ENCODE peak calls at places on chromosomes 1 and 21, in four cellular contexts. One of them, this sample, is unnamed.

GRCh38 chr1:76068542-76068941 is 6.0 kb upstream of the ST6GALNAC3 start:
- DNase-seq in neural progenitor cell: no peak
- DNase-seq in CD8-positive, alpha-beta memory T cell: no peak
- DNase-seq in HCT116: no peak
- DNase-seq in this sample: no peak

GRCh38 chr1:113041569-113042335 is 31.2 kb upstream of the LRIG2 start:
- DNase-seq in neural progenitor cell: peak; percentile 33
- DNase-seq in CD8-positive, alpha-beta memory T cell: no peak
- DNase-seq in HCT116: no peak
- DNase-seq in this sample: no peak

GRCh38 chr1:19472174-19472573 is 13.2 kb downstream of the CAPZB start:
- DNase-seq in neural progenitor cell: no peak
- DNase-seq in CD8-positive, alpha-beta memory T cell: no peak
- DNase-seq in HCT116: no peak
- DNase-seq in this sample: no peak

GRCh38 chr1:203537806-203538464 is 44.0 kb downstream of the OPTC start:
- DNase-seq in neural progenitor cell: no peak
- DNase-seq in CD8-positive, alpha-beta memory T cell: no peak
- DNase-seq in HCT116: no peak
- DNase-seq in this sample: no peak

GRCh38 chr1:61757945-61758344 is 15.7 kb downstream of the PATJ start:
- DNase-seq in neural progenitor cell: no peak
- DNase-seq in CD8-positive, alpha-beta memory T cell: no peak
- DNase-seq in HCT116: no peak
- DNase-seq in this sample: no peak

GRCh38 chr21:45381036-45381787 is 23.8 kb upstream of the COL18A1 start:
- DNase-seq in neural progenitor cell: no peak
- DNase-seq in CD8-positive, alpha-beta memory T cell: no peak
- DNase-seq in HCT116: no peak
- DNase-seq in this sample: no peak

GRCh38 chr1:19010995-19011696 is 54.7 kb upstream of the IFFO2 start:
- DNase-seq in neural progenitor cell: peak; percentile 55
- DNase-seq in CD8-positive, alpha-beta memory T cell: peak; percentile 41
- DNase-seq in HCT116: peak; percentile 94
- DNase-seq in this sample: peak; percentile 96

GRCh38 chr1:117237701-117238413 is 27.1 kb upstream of the VTCN1 start:
- DNase-seq in neural progenitor cell: no peak
- DNase-seq in CD8-positive, alpha-beta memory T cell: no peak
- DNase-seq in HCT116: no peak
- DNase-seq in this sample: no peak

GRCh38 chr1:3349161-3349967 is 105.1 kb upstream of the ARHGEF16 start:
- DNase-seq in neural progenitor cell: peak; percentile 71
- DNase-seq in CD8-positive, alpha-beta memory T cell: no peak
- DNase-seq in HCT116: no peak
- DNase-seq in this sample: no peak

GRCh38 chr1:193434319-193434718 is 247.9 kb upstream of the B3GALT2 start:
- DNase-seq in neural progenitor cell: no peak
- DNase-seq in CD8-positive, alpha-beta memory T cell: no peak
- DNase-seq in HCT116: no peak
- DNase-seq in this sample: no peak

GRCh38 chr1:204611036-204611435 is 74.5 kb downstream of the LRRN2 start:
- DNase-seq in neural progenitor cell: peak; percentile 56
- DNase-seq in CD8-positive, alpha-beta memory T cell: no peak
- DNase-seq in HCT116: no peak
- DNase-seq in this sample: no peak

GRCh38 chr21:44949161-44950015 is 9.6 kb downstream of the SLX9 start:
- DNase-seq in neural progenitor cell: peak; percentile 90
- DNase-seq in CD8-positive, alpha-beta memory T cell: peak; percentile 79
- DNase-seq in HCT116: peak; percentile 42
- DNase-seq in this sample: peak; percentile 64

GRCh38 chr1:234755449-234755863 is 145.5 kb upstream of the IRF2BP2 start:
- DNase-seq in neural progenitor cell: no peak
- DNase-seq in CD8-positive, alpha-beta memory T cell: no peak
- DNase-seq in HCT116: no peak
- DNase-seq in this sample: peak; percentile 64

GRCh38 chr1:176188604-176189003 is 18.5 kb downstream of the COP1 start:
- DNase-seq in neural progenitor cell: peak; percentile 12
- DNase-seq in CD8-positive, alpha-beta memory T cell: no peak
- DNase-seq in HCT116: no peak
- DNase-seq in this sample: no peak

GRCh38 chr1:4801192-4801924 is 146.9 kb downstream of the AJAP1 start:
- DNase-seq in neural progenitor cell: no peak
- DNase-seq in CD8-positive, alpha-beta memory T cell: no peak
- DNase-seq in HCT116: no peak
- DNase-seq in this sample: no peak

GRCh38 chr21:32735524-32735923 is 7.7 kb upstream of the SYNJ1 start:
- DNase-seq in neural progenitor cell: no peak
- DNase-seq in CD8-positive, alpha-beta memory T cell: no peak
- DNase-seq in HCT116: no peak
- DNase-seq in this sample: no peak

GRCh38 chr1:101152633-101153032 is 84.2 kb upstream of the S1PR1 start:
- DNase-seq in neural progenitor cell: no peak
- DNase-seq in CD8-positive, alpha-beta memory T cell: no peak
- DNase-seq in HCT116: no peak
- DNase-seq in this sample: no peak

GRCh38 chr1:203077367-203077766 is 8.4 kb downstream of the MYOG start:
- DNase-seq in neural progenitor cell: no peak
- DNase-seq in CD8-positive, alpha-beta memory T cell: no peak
- DNase-seq in HCT116: no peak
- DNase-seq in this sample: no peak

DNA sequence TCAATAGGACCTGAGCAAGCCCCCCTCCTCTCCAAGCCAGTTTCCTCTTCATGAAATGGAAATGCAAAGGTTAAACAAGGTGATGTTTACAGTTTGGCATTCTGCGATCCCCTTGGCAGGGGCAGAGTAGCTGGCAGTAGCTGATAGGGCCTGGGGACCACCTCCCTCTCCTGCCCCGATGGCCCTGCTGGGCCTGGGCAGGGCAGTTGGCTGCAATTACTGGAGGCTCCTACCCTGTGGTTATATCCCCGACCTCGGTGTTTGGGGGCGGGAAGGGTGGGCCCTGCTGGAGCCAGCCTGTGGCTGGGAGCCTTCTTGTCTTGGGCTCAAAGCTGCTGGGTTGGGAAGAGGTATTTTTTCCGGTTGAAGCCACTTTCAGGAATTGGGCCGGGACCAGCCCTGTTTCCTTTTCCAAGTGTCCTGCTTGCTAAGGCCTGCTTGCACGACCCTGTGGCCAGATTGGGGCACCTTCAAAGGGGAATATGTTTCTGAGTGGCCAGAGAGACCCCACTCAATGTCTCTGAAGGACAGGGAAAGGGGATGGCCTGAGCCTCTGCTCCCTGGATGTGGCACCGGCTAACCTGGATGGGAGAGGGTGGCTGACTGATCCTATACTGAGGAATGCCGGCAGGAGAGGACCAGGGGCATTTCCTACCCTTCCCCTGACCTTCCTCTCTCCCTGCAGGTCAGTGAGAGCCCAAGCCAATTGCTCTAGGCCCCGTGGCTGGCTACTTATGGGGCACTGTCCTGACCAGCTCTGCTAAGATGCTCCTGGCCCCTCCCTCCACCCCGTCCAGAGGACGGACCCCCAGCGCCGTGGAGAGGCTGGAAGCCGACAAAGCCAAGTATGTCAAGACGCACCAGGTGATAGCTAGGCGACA is 1.9 kb downstream of the FAM110D start:
- DNase-seq in neural progenitor cell: no peak
- DNase-seq in CD8-positive, alpha-beta memory T cell: no peak
- DNase-seq in HCT116: no peak
- DNase-seq in this sample: no peak
- H3K4me3 ChIP-seq in neural progenitor cell: peak overlapping the region; percentile 50
- H3K4me3 ChIP-seq in CD8-positive, alpha-beta memory T cell: no peak overlapping the region
- H3K4me3 ChIP-seq in HCT116: no peak overlapping the region
- H3K4me3 ChIP-seq in this sample: no peak overlapping the region

GRCh38 chr1:31930827-31931226 is 7.3 kb downstream of the PTP4A2 start:
- DNase-seq in neural progenitor cell: no peak
- DNase-seq in CD8-positive, alpha-beta memory T cell: no peak
- DNase-seq in HCT116: no peak
- DNase-seq in this sample: no peak
- H3K4me1 ChIP-seq in neural progenitor cell: peaks cover 60% of the 10 kb centered on the region
- H3K4me1 ChIP-seq in CD8-positive, alpha-beta memory T cell: peaks cover 94% of the 10 kb centered on the region
- H3K4me1 ChIP-seq in HCT116: peaks cover 77% of the 10 kb centered on the region
- H3K4me1 ChIP-seq in this sample: peaks cover 62% of the 10 kb centered on the region

GRCh38 chr1:106879538-106879937 is 176.9 kb upstream of the PRMT6 start:
- DNase-seq in neural progenitor cell: peak; percentile 6
- DNase-seq in CD8-positive, alpha-beta memory T cell: no peak
- DNase-seq in HCT116: no peak
- DNase-seq in this sample: no peak

GRCh38 chr1:106880226-106880625 is 176.2 kb upstream of the PRMT6 start:
- DNase-seq in neural progenitor cell: no peak
- DNase-seq in CD8-positive, alpha-beta memory T cell: no peak
- DNase-seq in HCT116: no peak
- DNase-seq in this sample: no peak

GRCh38 chr1:106875622-106876021 is 180.9 kb upstream of the PRMT6 start:
- DNase-seq in neural progenitor cell: no peak
- DNase-seq in CD8-positive, alpha-beta memory T cell: no peak
- DNase-seq in HCT116: no peak
- DNase-seq in this sample: no peak

DNA sequence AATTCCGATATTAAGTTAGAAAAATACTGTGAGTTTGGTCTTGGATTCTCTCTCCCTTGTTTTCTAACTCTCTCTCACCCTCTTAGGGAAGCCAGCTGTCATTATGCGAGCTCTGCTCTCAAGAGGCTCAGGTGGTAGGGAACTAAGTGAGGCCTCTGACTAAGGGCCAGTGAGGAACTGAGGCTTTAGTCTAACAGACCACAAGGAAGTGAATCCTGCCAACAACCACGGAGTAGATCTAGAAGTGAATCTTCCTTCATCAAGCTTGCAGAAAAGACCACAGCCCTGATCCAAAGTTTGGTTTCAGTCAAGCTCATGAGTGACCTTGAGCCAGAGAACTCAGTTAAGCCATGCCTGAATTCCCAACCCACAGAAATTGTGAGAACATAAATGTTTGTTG is 180.1 kb upstream of the PRMT6 start:
- DNase-seq in neural progenitor cell: no peak
- DNase-seq in CD8-positive, alpha-beta memory T cell: no peak
- DNase-seq in HCT116: no peak
- DNase-seq in this sample: no peak
- H3K4me3 ChIP-seq in neural progenitor cell: no peak overlapping the region
- H3K4me3 ChIP-seq in CD8-positive, alpha-beta memory T cell: no peak overlapping the region
- H3K4me3 ChIP-seq in HCT116: no peak overlapping the region
- H3K4me3 ChIP-seq in this sample: no peak overlapping the region

DNA sequence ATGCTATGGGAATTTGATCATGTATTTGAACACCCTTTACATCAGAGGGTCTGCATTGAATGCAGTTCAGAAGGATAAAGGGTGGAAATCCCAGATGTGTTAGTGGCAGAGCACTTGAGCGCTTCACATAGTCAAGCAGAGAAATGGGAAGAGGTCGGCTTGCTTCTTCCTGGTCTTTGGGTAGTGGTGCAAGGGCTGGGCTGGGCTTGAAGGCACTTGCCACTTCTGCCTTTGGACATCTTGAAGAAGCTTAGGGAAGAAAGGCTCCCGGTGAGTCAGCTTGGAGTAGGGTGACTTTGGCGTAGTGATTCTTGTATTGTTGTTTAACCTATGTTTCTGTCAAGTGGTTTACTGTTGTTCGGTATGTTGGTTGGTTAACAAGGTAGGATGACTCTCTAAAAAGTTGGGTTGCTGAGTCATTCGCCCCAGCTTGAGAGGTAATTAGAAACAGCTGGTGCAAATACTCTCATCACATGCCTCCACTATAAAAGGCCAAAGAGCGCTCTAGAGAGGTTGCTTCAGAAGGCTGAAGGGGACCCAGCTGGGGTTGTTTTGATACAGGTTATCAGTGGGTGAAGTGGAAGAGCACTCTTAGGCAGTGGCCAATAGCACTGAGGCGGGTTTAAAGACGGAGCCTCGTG is 1.3 kb downstream of the BACH1 start:
- DNase-seq in neural progenitor cell: peak; percentile 64
- DNase-seq in CD8-positive, alpha-beta memory T cell: no peak
- DNase-seq in HCT116: peak; percentile 15
- DNase-seq in this sample: peak; percentile 82
- H3K4me1 ChIP-seq in neural progenitor cell: peaks cover 12% of the 10 kb centered on the region
- H3K4me1 ChIP-seq in CD8-positive, alpha-beta memory T cell: peaks cover 47% of the 10 kb centered on the region
- H3K4me1 ChIP-seq in HCT116: peaks cover 10% of the 10 kb centered on the region
- H3K4me1 ChIP-seq in this sample: peaks cover 55% of the 10 kb centered on the region

GRCh38 chr1:209405183-209405823 is 178.2 kb upstream of the CAMK1G start:
- DNase-seq in neural progenitor cell: no peak
- DNase-seq in CD8-positive, alpha-beta memory T cell: no peak
- DNase-seq in HCT116: no peak
- DNase-seq in this sample: peak; percentile 24
- H3K4me3 ChIP-seq in neural progenitor cell: no peak overlapping the region
- H3K4me3 ChIP-seq in CD8-positive, alpha-beta memory T cell: no peak overlapping the region
- H3K4me3 ChIP-seq in HCT116: no peak overlapping the region
- H3K4me3 ChIP-seq in this sample: no peak overlapping the region

This sample was measured in SJSA1.